ENCODE peak calls at places on chromosomes 13 and 19, in seven cellular contexts. One of them, this sample, is unnamed.

GRCh38 chr19:12757544-12758274 is 6.1 kb downstream of the BEST2 start:
- DNase-seq in astrocyte: peak; percentile 34
- DNase-seq in upper lobe of right lung: peak; percentile 86
- DNase-seq in heart left ventricle: peak; percentile 85
- DNase-seq in astrocyte of the spinal cord: peak; percentile 72
- DNase-seq in GM23338: peak; percentile 91
- DNase-seq in esophagus squamous epithelium: no peak
- DNase-seq in this sample: peak; percentile 57

GRCh38 chr13:92657565-92657964 is 569.0 kb upstream of the GPC6 start:
- DNase-seq in GM23338: no peak
- DNase-seq in astrocyte: peak; percentile 76
- DNase-seq in upper lobe of right lung: no peak
- DNase-seq in astrocyte of the spinal cord: peak; percentile 42
- DNase-seq in heart left ventricle: no peak
- DNase-seq in esophagus squamous epithelium: no peak
- DNase-seq in this sample: no peak

GRCh38 chr19:30085394-30085793 is 143.4 kb downstream of the URI1 start:
- DNase-seq in upper lobe of right lung: peak; percentile 47
- DNase-seq in GM23338: peak; percentile 74
- DNase-seq in heart left ventricle: peak; percentile 48
- DNase-seq in astrocyte of the spinal cord: no peak
- DNase-seq in esophagus squamous epithelium: no peak
- DNase-seq in astrocyte: no peak
- DNase-seq in this sample: no peak

GRCh38 chr13:42702726-42703125 is 78.7 kb upstream of the FAM216B start:
- DNase-seq in GM23338: no peak
- DNase-seq in astrocyte of the spinal cord: peak; percentile 34
- DNase-seq in heart left ventricle: no peak
- DNase-seq in esophagus squamous epithelium: no peak
- DNase-seq in upper lobe of right lung: no peak
- DNase-seq in astrocyte: peak; percentile 13
- DNase-seq in this sample: peak; percentile 58

GRCh38 chr13:75384881-75385707 is 96.9 kb downstream of the TBC1D4 start:
- DNase-seq in astrocyte: no peak
- DNase-seq in heart left ventricle: no peak
- DNase-seq in astrocyte of the spinal cord: no peak
- DNase-seq in upper lobe of right lung: no peak
- DNase-seq in esophagus squamous epithelium: no peak
- DNase-seq in GM23338: no peak
- DNase-seq in this sample: no peak

GRCh38 chr13:79491715-79492114 is 10.8 kb downstream of the NDFIP2 start:
- DNase-seq in upper lobe of right lung: no peak
- DNase-seq in astrocyte: peak; percentile 85
- DNase-seq in GM23338: no peak
- DNase-seq in astrocyte of the spinal cord: peak; percentile 59
- DNase-seq in heart left ventricle: no peak
- DNase-seq in esophagus squamous epithelium: no peak
- DNase-seq in this sample: peak; percentile 92

GRCh38 chr19:33463194-33463593 is 58.4 kb downstream of the PEPD start:
- DNase-seq in astrocyte: no peak
- DNase-seq in GM23338: no peak
- DNase-seq in heart left ventricle: no peak
- DNase-seq in upper lobe of right lung: no peak
- DNase-seq in esophagus squamous epithelium: no peak
- DNase-seq in astrocyte of the spinal cord: no peak
- DNase-seq in this sample: no peak

GRCh38 chr13:21997726-21998125 is 326.9 kb downstream of the FGF9 start:
- DNase-seq in GM23338: no peak
- DNase-seq in esophagus squamous epithelium: no peak
- DNase-seq in upper lobe of right lung: no peak
- DNase-seq in heart left ventricle: no peak
- DNase-seq in astrocyte: no peak
- DNase-seq in astrocyte of the spinal cord: no peak
- DNase-seq in this sample: no peak

GRCh38 chr19:8017808-8018207 is 12.4 kb upstream of the ELAVL1 start:
- DNase-seq in astrocyte of the spinal cord: no peak
- DNase-seq in esophagus squamous epithelium: no peak
- DNase-seq in astrocyte: no peak
- DNase-seq in upper lobe of right lung: no peak
- DNase-seq in heart left ventricle: no peak
- DNase-seq in GM23338: peak; percentile 47
- DNase-seq in this sample: no peak

GRCh38 chr19:3387645-3388589 is 21.5 kb downstream of the NFIC start:
- DNase-seq in astrocyte of the spinal cord: peak; percentile 53
- DNase-seq in esophagus squamous epithelium: no peak
- DNase-seq in astrocyte: no peak
- DNase-seq in upper lobe of right lung: peak; percentile 93
- DNase-seq in GM23338: no peak
- DNase-seq in heart left ventricle: peak; percentile 89
- DNase-seq in this sample: peak; percentile 58

GRCh38 chr13:77810430-77810829 is 108.2 kb downstream of the EDNRB start:
- DNase-seq in astrocyte: peak; percentile 6
- DNase-seq in esophagus squamous epithelium: no peak
- DNase-seq in heart left ventricle: no peak
- DNase-seq in GM23338: peak; percentile 50
- DNase-seq in upper lobe of right lung: no peak
- DNase-seq in astrocyte of the spinal cord: peak; percentile 8
- DNase-seq in this sample: peak; percentile 65

GRCh38 chr13:112990783-112991182 is 21.8 kb downstream of the MCF2L start:
- DNase-seq in astrocyte of the spinal cord: no peak
- DNase-seq in esophagus squamous epithelium: no peak
- DNase-seq in heart left ventricle: no peak
- DNase-seq in GM23338: peak; percentile 67
- DNase-seq in upper lobe of right lung: no peak
- DNase-seq in astrocyte: no peak
- DNase-seq in this sample: no peak

GRCh38 chr19:33777753-33778088 is 18.9 kb upstream of the KCTD15 start:
- DNase-seq in astrocyte of the spinal cord: no peak
- DNase-seq in GM23338: no peak
- DNase-seq in heart left ventricle: no peak
- DNase-seq in astrocyte: no peak
- DNase-seq in esophagus squamous epithelium: no peak
- DNase-seq in upper lobe of right lung: no peak
- DNase-seq in this sample: no peak

GRCh38 chr13:110726726-110727125 is 13.2 kb downstream of the ING1 start:
- DNase-seq in upper lobe of right lung: no peak
- DNase-seq in astrocyte: no peak
- DNase-seq in GM23338: no peak
- DNase-seq in astrocyte of the spinal cord: no peak
- DNase-seq in heart left ventricle: no peak
- DNase-seq in esophagus squamous epithelium: no peak
- DNase-seq in this sample: no peak

GRCh38 chr19:34067861-34068271 is 104.4 kb upstream of the LSM14A start:
- DNase-seq in GM23338: no peak
- DNase-seq in upper lobe of right lung: no peak
- DNase-seq in astrocyte of the spinal cord: no peak
- DNase-seq in esophagus squamous epithelium: no peak
- DNase-seq in heart left ventricle: no peak
- DNase-seq in astrocyte: peak; percentile 1
- DNase-seq in this sample: no peak

GRCh38 chr19:7680606-7681335 is at the start of gene TRAPPC5:
- DNase-seq in astrocyte of the spinal cord: peak; percentile 74
- DNase-seq in esophagus squamous epithelium: no peak
- DNase-seq in astrocyte: peak; percentile 51
- DNase-seq in GM23338: peak; percentile 92
- DNase-seq in heart left ventricle: peak; percentile 94
- DNase-seq in upper lobe of right lung: peak; percentile 94
- DNase-seq in this sample: peak; percentile 73

GRCh38 chr13:83667606-83668005 is 214.7 kb downstream of the SLITRK1 start:
- DNase-seq in esophagus squamous epithelium: no peak
- DNase-seq in GM23338: no peak
- DNase-seq in upper lobe of right lung: no peak
- DNase-seq in astrocyte of the spinal cord: no peak
- DNase-seq in astrocyte: no peak
- DNase-seq in heart left ventricle: no peak
- DNase-seq in this sample: no peak

GRCh38 chr19:6891761-6892385 is 4.5 kb downstream of the ADGRE1 start:
- DNase-seq in GM23338: no peak
- DNase-seq in astrocyte of the spinal cord: no peak
- DNase-seq in esophagus squamous epithelium: no peak
- DNase-seq in astrocyte: no peak
- DNase-seq in upper lobe of right lung: no peak
- DNase-seq in heart left ventricle: no peak
- DNase-seq in this sample: no peak

GRCh38 chr13:105804561-105805190 is 730.8 kb downstream of the EFNB2 start:
- DNase-seq in astrocyte of the spinal cord: peak; percentile 83
- DNase-seq in GM23338: no peak
- DNase-seq in astrocyte: peak; percentile 76
- DNase-seq in esophagus squamous epithelium: no peak
- DNase-seq in heart left ventricle: no peak
- DNase-seq in upper lobe of right lung: no peak
- DNase-seq in this sample: peak; percentile 0

DNA sequence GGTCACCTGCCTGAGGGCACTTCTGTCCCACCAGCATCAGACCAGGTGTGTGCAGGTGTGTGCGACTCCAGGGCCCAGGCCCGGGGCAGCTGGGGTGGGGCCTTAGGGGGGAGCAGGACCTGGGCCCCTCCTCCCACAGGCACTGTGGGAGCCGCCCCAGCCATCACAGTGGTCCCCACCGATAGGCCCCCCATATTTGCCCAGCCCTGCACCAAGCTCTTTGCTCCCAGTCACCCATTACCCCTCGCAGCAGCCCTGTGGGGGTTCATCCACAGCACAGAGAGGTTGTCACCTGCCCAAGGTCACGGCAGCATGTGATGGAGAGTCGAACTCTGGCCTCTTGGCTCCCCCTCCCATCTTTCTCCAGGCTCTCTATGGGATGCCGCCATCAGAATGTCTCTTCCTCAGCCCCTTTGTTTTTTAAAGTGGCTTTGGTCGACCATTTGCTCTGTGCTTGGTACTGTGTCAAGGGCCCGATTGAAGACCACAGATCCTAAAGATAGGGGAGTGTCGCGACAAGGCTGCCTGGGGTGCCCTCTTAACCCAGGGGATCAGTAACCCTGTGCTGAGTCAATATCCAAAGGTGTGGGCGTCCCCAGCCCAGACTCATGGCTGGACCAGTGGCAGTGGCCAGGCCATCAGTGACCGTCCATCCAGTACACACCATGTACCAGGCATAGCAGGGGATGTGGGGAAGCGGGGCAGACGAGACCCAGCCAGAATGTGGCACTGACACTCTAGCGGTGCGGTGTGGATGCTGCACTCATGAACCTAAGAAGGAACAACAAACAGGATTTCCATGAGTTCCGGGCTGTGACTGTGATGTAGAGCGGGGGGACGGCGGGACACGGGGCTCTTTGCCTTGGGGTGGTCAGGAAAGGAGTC is 28.3 kb upstream of the NCCRP1 start:
- DNase-seq in astrocyte: no peak
- DNase-seq in astrocyte of the spinal cord: no peak
- DNase-seq in upper lobe of right lung: no peak
- DNase-seq in heart left ventricle: no peak
- DNase-seq in GM23338: no peak
- DNase-seq in esophagus squamous epithelium: no peak
- DNase-seq in this sample: no peak
- TF ChIP-seq CTCF in astrocyte: no peak
- TF ChIP-seq CTCF in astrocyte of the spinal cord: no peak
- TF ChIP-seq CTCF in upper lobe of right lung: no peak
- TF ChIP-seq CTCF in heart left ventricle: no peak
- TF ChIP-seq CTCF in GM23338: no peak
- TF ChIP-seq CTCF in esophagus squamous epithelium: no peak
- TF ChIP-seq CTCF in this sample: no peak

GRCh38 chr13:59996461-59996860 is 167.3 kb downstream of the DIAPH3 start:
- DNase-seq in upper lobe of right lung: no peak
- DNase-seq in astrocyte of the spinal cord: no peak
- DNase-seq in GM23338: no peak
- DNase-seq in heart left ventricle: no peak
- DNase-seq in esophagus squamous epithelium: no peak
- DNase-seq in astrocyte: no peak
- DNase-seq in this sample: no peak

GRCh38 chr13:59991395-59991794 is 172.3 kb downstream of the DIAPH3 start:
- DNase-seq in astrocyte: no peak
- DNase-seq in GM23338: peak; percentile 26
- DNase-seq in heart left ventricle: no peak
- DNase-seq in upper lobe of right lung: no peak
- DNase-seq in esophagus squamous epithelium: no peak
- DNase-seq in astrocyte of the spinal cord: no peak
- DNase-seq in this sample: no peak
- H3K4me3 ChIP-seq in astrocyte: no peak overlapping the region
- H3K4me3 ChIP-seq in GM23338: no peak overlapping the region
- H3K4me3 ChIP-seq in heart left ventricle: no peak overlapping the region
- H3K4me3 ChIP-seq in upper lobe of right lung: no peak overlapping the region
- H3K4me3 ChIP-seq in esophagus squamous epithelium: no peak overlapping the region
- H3K4me3 ChIP-seq in astrocyte of the spinal cord: no peak overlapping the region
- H3K4me3 ChIP-seq in this sample: no peak overlapping the region

GRCh38 chr19:54030895-54031586 is 32.7 kb downstream of the VSTM1 start:
- DNase-seq in astrocyte of the spinal cord: no peak
- DNase-seq in heart left ventricle: no peak
- DNase-seq in esophagus squamous epithelium: no peak
- DNase-seq in upper lobe of right lung: no peak
- DNase-seq in GM23338: peak; percentile 71
- DNase-seq in astrocyte: no peak
- DNase-seq in this sample: peak; percentile 51
- TF ChIP-seq CTCF in astrocyte of the spinal cord: peak; percentile 54
- TF ChIP-seq CTCF in heart left ventricle: no peak
- TF ChIP-seq CTCF in esophagus squamous epithelium: no peak
- TF ChIP-seq CTCF in upper lobe of right lung: peak; percentile 35
- TF ChIP-seq CTCF in GM23338: peak; percentile 70
- TF ChIP-seq CTCF in astrocyte: peak; percentile 42
- TF ChIP-seq CTCF in this sample: peak; percentile 77

GRCh38 chr19:49231389-49231788 is 73.8 kb downstream of the TRPM4 start:
- DNase-seq in heart left ventricle: no peak
- DNase-seq in upper lobe of right lung: no peak
- DNase-seq in esophagus squamous epithelium: no peak
- DNase-seq in astrocyte of the spinal cord: no peak
- DNase-seq in GM23338: no peak
- DNase-seq in astrocyte: no peak
- DNase-seq in this sample: no peak
- H3K4me3 ChIP-seq in heart left ventricle: no peak overlapping the region
- H3K4me3 ChIP-seq in upper lobe of right lung: no peak overlapping the region
- H3K4me3 ChIP-seq in esophagus squamous epithelium: no peak overlapping the region
- H3K4me3 ChIP-seq in astrocyte of the spinal cord: no peak overlapping the region
- H3K4me3 ChIP-seq in GM23338: no peak overlapping the region
- H3K4me3 ChIP-seq in astrocyte: no peak overlapping the region
- H3K4me3 ChIP-seq in this sample: no peak overlapping the region

GRCh38 chr13:23160241-23161175 is 20.3 kb upstream of the SGCG start:
- DNase-seq in astrocyte of the spinal cord: no peak
- DNase-seq in upper lobe of right lung: no peak
- DNase-seq in esophagus squamous epithelium: no peak
- DNase-seq in GM23338: peak; percentile 63
- DNase-seq in heart left ventricle: no peak
- DNase-seq in astrocyte: no peak
- DNase-seq in this sample: no peak

GRCh38 chr13:23161176-23161825 is 19.5 kb upstream of the SGCG start:
- DNase-seq in upper lobe of right lung: no peak
- DNase-seq in esophagus squamous epithelium: no peak
- DNase-seq in astrocyte of the spinal cord: no peak
- DNase-seq in heart left ventricle: no peak
- DNase-seq in GM23338: no peak
- DNase-seq in astrocyte: no peak
- DNase-seq in this sample: peak; percentile 11

GRCh38 chr13:23159587-23160240 is 21.1 kb upstream of the SGCG start:
- DNase-seq in astrocyte: no peak
- DNase-seq in esophagus squamous epithelium: no peak
- DNase-seq in upper lobe of right lung: peak; percentile 66
- DNase-seq in astrocyte of the spinal cord: no peak
- DNase-seq in GM23338: peak; percentile 69
- DNase-seq in heart left ventricle: no peak
- DNase-seq in this sample: no peak

DNA sequence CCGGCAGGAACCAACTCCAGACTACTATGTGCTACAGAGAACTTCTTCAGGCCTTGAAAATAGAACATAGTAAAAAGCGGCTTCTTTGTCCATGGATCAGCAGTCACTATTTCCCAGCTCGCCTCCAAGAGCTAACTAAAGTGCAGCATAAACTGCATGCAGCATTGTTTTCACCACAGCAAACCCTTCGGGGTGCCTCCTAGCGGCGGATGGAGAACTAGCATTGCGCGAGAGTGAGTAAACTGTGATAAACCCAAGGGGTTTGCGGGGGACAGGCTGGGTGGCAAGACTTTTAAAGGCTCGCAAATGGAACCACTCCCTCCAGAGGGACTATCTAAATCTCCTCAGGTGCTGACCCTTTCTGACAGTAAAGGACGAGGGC is 21.6 kb upstream of the SGCG start:
- DNase-seq in astrocyte: peak; percentile 2
- DNase-seq in upper lobe of right lung: no peak
- DNase-seq in GM23338: peak; percentile 90
- DNase-seq in heart left ventricle: no peak
- DNase-seq in astrocyte of the spinal cord: no peak
- DNase-seq in esophagus squamous epithelium: no peak
- DNase-seq in this sample: peak; percentile 2
- TF ChIP-seq CTCF in astrocyte: peak; percentile 64
- TF ChIP-seq CTCF in upper lobe of right lung: peak; percentile 56
- TF ChIP-seq CTCF in GM23338: peak; percentile 75
- TF ChIP-seq CTCF in heart left ventricle: peak; percentile 44
- TF ChIP-seq CTCF in astrocyte of the spinal cord: peak; percentile 65
- TF ChIP-seq CTCF in esophagus squamous epithelium: no peak
- TF ChIP-seq CTCF in this sample: peak; percentile 46